ENCODE peak calls at places on chromosomes 2 and 18, in six cellular contexts. One of them, this sample, is unnamed.
A peak's percentile ranks its signal among the peaks of the same experiment; 100 is the strongest.

GRCh38 chr2:45132551-45132950 is 123.3 kb upstream of the SIX2 start:
- DNase-seq in bronchial epithelial cell: no peak
- DNase-seq in CD8-positive, alpha-beta memory T cell: no peak
- DNase-seq in WERI-Rb-1: peak; percentile 52
- DNase-seq in heart left ventricle: no peak
- DNase-seq in cardiac muscle cell: no peak
- DNase-seq in this sample: peak; percentile 55

GRCh38 chr2:11932896-11933295 is 186.5 kb downstream of the LPIN1 start:
- DNase-seq in CD8-positive, alpha-beta memory T cell: no peak
- DNase-seq in WERI-Rb-1: no peak
- DNase-seq in cardiac muscle cell: peak; percentile 3
- DNase-seq in heart left ventricle: no peak
- DNase-seq in bronchial epithelial cell: no peak
- DNase-seq in this sample: no peak

GRCh38 chr2:11375025-11375688 is 30.7 kb upstream of the ROCK2 start:
- DNase-seq in CD8-positive, alpha-beta memory T cell: no peak
- DNase-seq in bronchial epithelial cell: no peak
- DNase-seq in cardiac muscle cell: no peak
- DNase-seq in heart left ventricle: no peak
- DNase-seq in WERI-Rb-1: no peak
- DNase-seq in this sample: no peak

GRCh38 chr2:24009680-24010476 is at the start of gene MFSD2B:
- DNase-seq in cardiac muscle cell: peak; percentile 37
- DNase-seq in WERI-Rb-1: no peak
- DNase-seq in bronchial epithelial cell: no peak
- DNase-seq in CD8-positive, alpha-beta memory T cell: no peak
- DNase-seq in heart left ventricle: no peak
- DNase-seq in this sample: no peak

GRCh38 chr18:56168049-56168781 is 470.2 kb downstream of the TXNL1 start:
- DNase-seq in bronchial epithelial cell: peak; percentile 69
- DNase-seq in heart left ventricle: no peak
- DNase-seq in cardiac muscle cell: peak; percentile 59
- DNase-seq in CD8-positive, alpha-beta memory T cell: no peak
- DNase-seq in WERI-Rb-1: no peak
- DNase-seq in this sample: no peak

GRCh38 chr2:171479154-171479814 is 43.0 kb upstream of the CYBRD1 start:
- DNase-seq in bronchial epithelial cell: peak; percentile 17
- DNase-seq in heart left ventricle: no peak
- DNase-seq in cardiac muscle cell: no peak
- DNase-seq in WERI-Rb-1: no peak
- DNase-seq in CD8-positive, alpha-beta memory T cell: no peak
- DNase-seq in this sample: peak; percentile 19

GRCh38 chr2:120797421-120798289 is 62.0 kb downstream of the GLI2 start:
- DNase-seq in bronchial epithelial cell: no peak
- DNase-seq in WERI-Rb-1: no peak
- DNase-seq in heart left ventricle: no peak
- DNase-seq in cardiac muscle cell: no peak
- DNase-seq in CD8-positive, alpha-beta memory T cell: no peak
- DNase-seq in this sample: no peak

GRCh38 chr2:171966688-171967087 is 33.1 kb upstream of the METAP1D start:
- DNase-seq in bronchial epithelial cell: no peak
- DNase-seq in CD8-positive, alpha-beta memory T cell: no peak
- DNase-seq in WERI-Rb-1: no peak
- DNase-seq in cardiac muscle cell: no peak
- DNase-seq in heart left ventricle: no peak
- DNase-seq in this sample: no peak

GRCh38 chr2:58574873-58575272 is 333.7 kb upstream of the FANCL start:
- DNase-seq in CD8-positive, alpha-beta memory T cell: no peak
- DNase-seq in WERI-Rb-1: no peak
- DNase-seq in bronchial epithelial cell: peak; percentile 92
- DNase-seq in cardiac muscle cell: no peak
- DNase-seq in heart left ventricle: no peak
- DNase-seq in this sample: no peak

GRCh38 chr2:176140520-176141317 is 10.6 kb upstream of the HOXD4 start:
- DNase-seq in CD8-positive, alpha-beta memory T cell: peak; percentile 60
- DNase-seq in WERI-Rb-1: peak; percentile 74
- DNase-seq in bronchial epithelial cell: peak; percentile 25
- DNase-seq in heart left ventricle: peak; percentile 74
- DNase-seq in cardiac muscle cell: peak; percentile 78
- DNase-seq in this sample: peak; percentile 80

GRCh38 chr2:99692785-99693184 is 203.0 kb upstream of the REV1 start:
- DNase-seq in CD8-positive, alpha-beta memory T cell: no peak
- DNase-seq in cardiac muscle cell: no peak
- DNase-seq in heart left ventricle: no peak
- DNase-seq in WERI-Rb-1: peak; percentile 32
- DNase-seq in bronchial epithelial cell: no peak
- DNase-seq in this sample: no peak

GRCh38 chr2:15158117-15158516 is 403.0 kb downstream of the NBAS start:
- DNase-seq in WERI-Rb-1: no peak
- DNase-seq in cardiac muscle cell: no peak
- DNase-seq in CD8-positive, alpha-beta memory T cell: no peak
- DNase-seq in bronchial epithelial cell: no peak
- DNase-seq in heart left ventricle: no peak
- DNase-seq in this sample: no peak

GRCh38 chr2:17227856-17228255 is 290.4 kb downstream of the RAD51AP2 start:
- DNase-seq in CD8-positive, alpha-beta memory T cell: no peak
- DNase-seq in heart left ventricle: no peak
- DNase-seq in bronchial epithelial cell: no peak
- DNase-seq in cardiac muscle cell: no peak
- DNase-seq in WERI-Rb-1: no peak
- DNase-seq in this sample: no peak

GRCh38 chr2:95372845-95373244 is 29.7 kb upstream of the FAHD2A start:
- DNase-seq in bronchial epithelial cell: no peak
- DNase-seq in cardiac muscle cell: no peak
- DNase-seq in heart left ventricle: no peak
- DNase-seq in WERI-Rb-1: no peak
- DNase-seq in CD8-positive, alpha-beta memory T cell: no peak
- DNase-seq in this sample: no peak

GRCh38 chr2:162821176-162821575 is 17.4 kb downstream of the KCNH7 start:
- DNase-seq in CD8-positive, alpha-beta memory T cell: no peak
- DNase-seq in heart left ventricle: no peak
- DNase-seq in bronchial epithelial cell: peak; percentile 29
- DNase-seq in WERI-Rb-1: no peak
- DNase-seq in cardiac muscle cell: no peak
- DNase-seq in this sample: no peak

GRCh38 chr2:234982096-234982834 is 30.4 kb downstream of the SH3BP4 start:
- DNase-seq in cardiac muscle cell: no peak
- DNase-seq in bronchial epithelial cell: no peak
- DNase-seq in CD8-positive, alpha-beta memory T cell: no peak
- DNase-seq in heart left ventricle: no peak
- DNase-seq in WERI-Rb-1: no peak
- DNase-seq in this sample: no peak

GRCh38 chr2:42748846-42749245 is 15.1 kb downstream of the OXER1 start:
- DNase-seq in cardiac muscle cell: no peak
- DNase-seq in heart left ventricle: no peak
- DNase-seq in WERI-Rb-1: no peak
- DNase-seq in CD8-positive, alpha-beta memory T cell: no peak
- DNase-seq in bronchial epithelial cell: no peak
- DNase-seq in this sample: no peak

GRCh38 chr2:84458436-84459027 is 548 bp downstream of the SUCLG1 start:
- DNase-seq in WERI-Rb-1: peak; percentile 22
- DNase-seq in CD8-positive, alpha-beta memory T cell: no peak
- DNase-seq in cardiac muscle cell: peak; percentile 26
- DNase-seq in bronchial epithelial cell: peak; percentile 12
- DNase-seq in heart left ventricle: no peak
- DNase-seq in this sample: no peak

GRCh38 chr18:55552498-55553189 is 35.3 kb downstream of the TCF4 start:
- DNase-seq in CD8-positive, alpha-beta memory T cell: no peak
- DNase-seq in bronchial epithelial cell: no peak
- DNase-seq in heart left ventricle: no peak
- DNase-seq in cardiac muscle cell: peak; percentile 50
- DNase-seq in WERI-Rb-1: no peak
- DNase-seq in this sample: no peak

GRCh38 chr2:95034221-95034620 is 8.7 kb downstream of the MAL start:
- DNase-seq in CD8-positive, alpha-beta memory T cell: no peak
- DNase-seq in heart left ventricle: no peak
- DNase-seq in bronchial epithelial cell: no peak
- DNase-seq in WERI-Rb-1: no peak
- DNase-seq in cardiac muscle cell: no peak
- DNase-seq in this sample: no peak

GRCh38 chr18:75003764-75004690 is 204.9 kb downstream of the PTGR3 start:
- DNase-seq in cardiac muscle cell: peak; percentile 82
- DNase-seq in bronchial epithelial cell: no peak
- DNase-seq in CD8-positive, alpha-beta memory T cell: no peak
- DNase-seq in WERI-Rb-1: no peak
- DNase-seq in heart left ventricle: no peak
- DNase-seq in this sample: no peak

GRCh38 chr2:164841719-164842623 is at the start of gene COBLL1:
- DNase-seq in WERI-Rb-1: peak; percentile 88
- DNase-seq in bronchial epithelial cell: peak; percentile 84
- DNase-seq in CD8-positive, alpha-beta memory T cell: no peak
- DNase-seq in cardiac muscle cell: peak; percentile 67
- DNase-seq in heart left ventricle: peak; percentile 84
- DNase-seq in this sample: peak; percentile 28

GRCh38 chr2:200383380-200384110 is 77.1 kb downstream of the SPATS2L start:
- DNase-seq in WERI-Rb-1: no peak
- DNase-seq in bronchial epithelial cell: peak; percentile 44
- DNase-seq in cardiac muscle cell: peak; percentile 79
- DNase-seq in CD8-positive, alpha-beta memory T cell: no peak
- DNase-seq in heart left ventricle: no peak
- DNase-seq in this sample: peak; percentile 48

GRCh38 chr2:98508690-98509054 is 64.0 kb downstream of the INPP4A start:
- DNase-seq in bronchial epithelial cell: peak; percentile 92
- DNase-seq in CD8-positive, alpha-beta memory T cell: peak; percentile 14
- DNase-seq in WERI-Rb-1: no peak
- DNase-seq in cardiac muscle cell: peak; percentile 96
- DNase-seq in heart left ventricle: no peak
- DNase-seq in this sample: no peak

GRCh38 chr2:121479882-121480522 is 50.7 kb upstream of the RNU4ATAC start:
- DNase-seq in cardiac muscle cell: peak; percentile 43
- DNase-seq in heart left ventricle: no peak
- DNase-seq in WERI-Rb-1: peak; percentile 27
- DNase-seq in bronchial epithelial cell: peak; percentile 40
- DNase-seq in CD8-positive, alpha-beta memory T cell: no peak
- DNase-seq in this sample: no peak

GRCh38 chr18:57107141-57107832 is 39.6 kb upstream of the BOD1L2 start:
- DNase-seq in heart left ventricle: no peak
- DNase-seq in bronchial epithelial cell: peak; percentile 21
- DNase-seq in CD8-positive, alpha-beta memory T cell: no peak
- DNase-seq in WERI-Rb-1: no peak
- DNase-seq in cardiac muscle cell: peak; percentile 38
- DNase-seq in this sample: no peak

GRCh38 chr18:650428-650858 is 7.0 kb upstream of the TYMS start:
- DNase-seq in bronchial epithelial cell: no peak
- DNase-seq in WERI-Rb-1: no peak
- DNase-seq in CD8-positive, alpha-beta memory T cell: no peak
- DNase-seq in cardiac muscle cell: no peak
- DNase-seq in heart left ventricle: no peak
- DNase-seq in this sample: peak; percentile 34

GRCh38 chr18:2522112-2522511 is 49.2 kb downstream of the METTL4 start:
- DNase-seq in CD8-positive, alpha-beta memory T cell: no peak
- DNase-seq in WERI-Rb-1: no peak
- DNase-seq in cardiac muscle cell: no peak
- DNase-seq in bronchial epithelial cell: no peak
- DNase-seq in heart left ventricle: no peak
- DNase-seq in this sample: no peak

GRCh38 chr2:240387325-240387668 is 48.2 kb upstream of the GPC1 start:
- DNase-seq in cardiac muscle cell: no peak
- DNase-seq in heart left ventricle: no peak
- DNase-seq in WERI-Rb-1: no peak
- DNase-seq in bronchial epithelial cell: no peak
- DNase-seq in CD8-positive, alpha-beta memory T cell: no peak
- DNase-seq in this sample: no peak

GRCh38 chr2:240383099-240383758 is 52.2 kb upstream of the GPC1 start:
- DNase-seq in bronchial epithelial cell: no peak
- DNase-seq in WERI-Rb-1: no peak
- DNase-seq in cardiac muscle cell: no peak
- DNase-seq in heart left ventricle: no peak
- DNase-seq in CD8-positive, alpha-beta memory T cell: no peak
- DNase-seq in this sample: no peak

GRCh38 chr2:240384711-240385450 is 50.6 kb upstream of the GPC1 start:
- DNase-seq in heart left ventricle: no peak
- DNase-seq in WERI-Rb-1: no peak
- DNase-seq in bronchial epithelial cell: no peak
- DNase-seq in cardiac muscle cell: no peak
- DNase-seq in CD8-positive, alpha-beta memory T cell: no peak
- DNase-seq in this sample: no peak

GRCh38 chr2:240386321-240386720 is 49.1 kb upstream of the GPC1 start:
- DNase-seq in cardiac muscle cell: peak; percentile 55
- DNase-seq in WERI-Rb-1: no peak
- DNase-seq in CD8-positive, alpha-beta memory T cell: no peak
- DNase-seq in heart left ventricle: no peak
- DNase-seq in bronchial epithelial cell: no peak
- DNase-seq in this sample: no peak

GRCh38 chr2:240383871-240384700 is 51.4 kb upstream of the GPC1 start:
- DNase-seq in cardiac muscle cell: no peak
- DNase-seq in WERI-Rb-1: no peak
- DNase-seq in CD8-positive, alpha-beta memory T cell: no peak
- DNase-seq in bronchial epithelial cell: no peak
- DNase-seq in heart left ventricle: no peak
- DNase-seq in this sample: no peak
- H3K4me3 ChIP-seq in cardiac muscle cell: no peak overlapping the region
- H3K4me3 ChIP-seq in WERI-Rb-1: no peak overlapping the region
- H3K4me3 ChIP-seq in CD8-positive, alpha-beta memory T cell: no peak overlapping the region
- H3K4me3 ChIP-seq in bronchial epithelial cell: no peak overlapping the region
- H3K4me3 ChIP-seq in heart left ventricle: no peak overlapping the region
- H3K4me3 ChIP-seq in this sample: no peak overlapping the region

GRCh38 chr2:32516567-32516966 is 111.3 kb upstream of the TTC27 start:
- DNase-seq in WERI-Rb-1: no peak
- DNase-seq in cardiac muscle cell: no peak
- DNase-seq in CD8-positive, alpha-beta memory T cell: no peak
- DNase-seq in heart left ventricle: no peak
- DNase-seq in bronchial epithelial cell: no peak
- DNase-seq in this sample: no peak
- H3K36me3 ChIP-seq in WERI-Rb-1: peaks cover 72% of the 10 kb centered on the region
- H3K36me3 ChIP-seq in cardiac muscle cell: peaks cover 76% of the 10 kb centered on the region
- H3K36me3 ChIP-seq in CD8-positive, alpha-beta memory T cell: peaks cover 33% of the 10 kb centered on the region
- H3K36me3 ChIP-seq in heart left ventricle: peaks cover 96% of the 10 kb centered on the region
- H3K36me3 ChIP-seq in bronchial epithelial cell: peaks cover 4% of the 10 kb centered on the region
- H3K36me3 ChIP-seq in this sample: peaks cover 12% of the 10 kb centered on the region

GRCh38 chr2:127664895-127665225 is 10.5 kb downstream of the LIMS2 start:
- DNase-seq in cardiac muscle cell: no peak
- DNase-seq in WERI-Rb-1: no peak
- DNase-seq in CD8-positive, alpha-beta memory T cell: no peak
- DNase-seq in heart left ventricle: no peak
- DNase-seq in bronchial epithelial cell: no peak
- DNase-seq in this sample: no peak
- H3K4me3 ChIP-seq in cardiac muscle cell: no peak overlapping the region
- H3K4me3 ChIP-seq in WERI-Rb-1: no peak overlapping the region
- H3K4me3 ChIP-seq in CD8-positive, alpha-beta memory T cell: no peak overlapping the region
- H3K4me3 ChIP-seq in heart left ventricle: peak overlapping the region; percentile 43
- H3K4me3 ChIP-seq in bronchial epithelial cell: no peak overlapping the region
- H3K4me3 ChIP-seq in this sample: no peak overlapping the region

GRCh38 chr2:112658301-112658700 is 12.6 kb downstream of the SLC20A1 start:
- DNase-seq in cardiac muscle cell: peak; percentile 39
- DNase-seq in heart left ventricle: no peak
- DNase-seq in WERI-Rb-1: no peak
- DNase-seq in CD8-positive, alpha-beta memory T cell: no peak
- DNase-seq in bronchial epithelial cell: no peak
- DNase-seq in this sample: no peak
- H3K36me3 ChIP-seq in cardiac muscle cell: peaks cover 65% of the 10 kb centered on the region
- H3K36me3 ChIP-seq in heart left ventricle: peaks cover 98% of the 10 kb centered on the region
- H3K36me3 ChIP-seq in WERI-Rb-1: peaks cover 96% of the 10 kb centered on the region
- H3K36me3 ChIP-seq in CD8-positive, alpha-beta memory T cell: peaks cover 59% of the 10 kb centered on the region
- H3K36me3 ChIP-seq in bronchial epithelial cell: peaks cover 16% of the 10 kb centered on the region
- H3K36me3 ChIP-seq in this sample: peaks cover 23% of the 10 kb centered on the region

This sample was measured in GM06990.